ENCODE peak calls at places on chromosomes 13 and 19, in eight cellular contexts. One of them, this sample, is unnamed.

GRCh38 chr19:2123682-2124387 is 27.1 kb downstream of the IZUMO4 start:
- DNase-seq in cardiac fibroblast: peak
- DNase-seq in HTR-8/SVneo: peak
- DNase-seq in activated CD8-positive, alpha-beta memory T cell treated with anti-CD3 and anti-CD28 coated beads, Interleukin-2, amount 50 U/mL, for 4 hours: no peak
- DNase-seq in SHP77: no peak
- DNase-seq in NCI-H1105 treated with DMSO at 0.1 percent for 48 hours: no peak
- DNase-seq in stimulated activated CD4-positive, alpha-beta T cell treated with anti-CD3 and anti-CD28 coated beads, Interleukin-1b, Interleukin-23, amount 100 ng/mL, for 48 hours: no peak
- DNase-seq in immature natural killer cell: no peak
- DNase-seq in this sample: no peak

GRCh38 chr13:59458908-59459579 is 704.7 kb downstream of the DIAPH3 start:
- DNase-seq in cardiac fibroblast: peak
- DNase-seq in HTR-8/SVneo: peak
- DNase-seq in activated CD8-positive, alpha-beta memory T cell treated with anti-CD3 and anti-CD28 coated beads, Interleukin-2, amount 50 U/mL, for 4 hours: no peak
- DNase-seq in SHP77: peak
- DNase-seq in NCI-H1105 treated with DMSO at 0.1 percent for 48 hours: no peak
- DNase-seq in stimulated activated CD4-positive, alpha-beta T cell treated with anti-CD3 and anti-CD28 coated beads, Interleukin-1b, Interleukin-23, amount 100 ng/mL, for 48 hours: no peak
- DNase-seq in immature natural killer cell: no peak
- DNase-seq in this sample: no peak

GRCh38 chr19:47507924-47508553 is 6.8 kb downstream of the NAPA start:
- DNase-seq in cardiac fibroblast: no peak
- DNase-seq in HTR-8/SVneo: no peak
- DNase-seq in activated CD8-positive, alpha-beta memory T cell treated with anti-CD3 and anti-CD28 coated beads, Interleukin-2, amount 50 U/mL, for 4 hours: no peak
- DNase-seq in SHP77: no peak
- DNase-seq in NCI-H1105 treated with DMSO at 0.1 percent for 48 hours: no peak
- DNase-seq in stimulated activated CD4-positive, alpha-beta T cell treated with anti-CD3 and anti-CD28 coated beads, Interleukin-1b, Interleukin-23, amount 100 ng/mL, for 48 hours: no peak
- DNase-seq in immature natural killer cell: no peak
- DNase-seq in this sample: no peak

GRCh38 chr19:30001301-30001700 is 59.3 kb downstream of the URI1 start:
- DNase-seq in cardiac fibroblast: no peak
- DNase-seq in HTR-8/SVneo: no peak
- DNase-seq in activated CD8-positive, alpha-beta memory T cell treated with anti-CD3 and anti-CD28 coated beads, Interleukin-2, amount 50 U/mL, for 4 hours: no peak
- DNase-seq in SHP77: no peak
- DNase-seq in NCI-H1105 treated with DMSO at 0.1 percent for 48 hours: no peak
- DNase-seq in stimulated activated CD4-positive, alpha-beta T cell treated with anti-CD3 and anti-CD28 coated beads, Interleukin-1b, Interleukin-23, amount 100 ng/mL, for 48 hours: no peak
- DNase-seq in immature natural killer cell: no peak
- DNase-seq in this sample: no peak

GRCh38 chr13:104577029-104577820 is 1511.0 kb upstream of the SLC10A2 start:
- DNase-seq in cardiac fibroblast: peak
- DNase-seq in HTR-8/SVneo: no peak
- DNase-seq in activated CD8-positive, alpha-beta memory T cell treated with anti-CD3 and anti-CD28 coated beads, Interleukin-2, amount 50 U/mL, for 4 hours: no peak
- DNase-seq in SHP77: no peak
- DNase-seq in NCI-H1105 treated with DMSO at 0.1 percent for 48 hours: no peak
- DNase-seq in stimulated activated CD4-positive, alpha-beta T cell treated with anti-CD3 and anti-CD28 coated beads, Interleukin-1b, Interleukin-23, amount 100 ng/mL, for 48 hours: no peak
- DNase-seq in immature natural killer cell: no peak
- DNase-seq in this sample: no peak

GRCh38 chr13:113231306-113232207 is 22.1 kb downstream of the CUL4A start:
- DNase-seq in cardiac fibroblast: no peak
- DNase-seq in HTR-8/SVneo: no peak
- DNase-seq in activated CD8-positive, alpha-beta memory T cell treated with anti-CD3 and anti-CD28 coated beads, Interleukin-2, amount 50 U/mL, for 4 hours: no peak
- DNase-seq in SHP77: no peak
- DNase-seq in NCI-H1105 treated with DMSO at 0.1 percent for 48 hours: no peak
- DNase-seq in stimulated activated CD4-positive, alpha-beta T cell treated with anti-CD3 and anti-CD28 coated beads, Interleukin-1b, Interleukin-23, amount 100 ng/mL, for 48 hours: no peak
- DNase-seq in immature natural killer cell: no peak
- DNase-seq in this sample: no peak

GRCh38 chr13:109180905-109181425 is 551.6 kb downstream of the MYO16 start:
- DNase-seq in cardiac fibroblast: peak
- DNase-seq in HTR-8/SVneo: peak
- DNase-seq in activated CD8-positive, alpha-beta memory T cell treated with anti-CD3 and anti-CD28 coated beads, Interleukin-2, amount 50 U/mL, for 4 hours: no peak
- DNase-seq in SHP77: no peak
- DNase-seq in NCI-H1105 treated with DMSO at 0.1 percent for 48 hours: no peak
- DNase-seq in stimulated activated CD4-positive, alpha-beta T cell treated with anti-CD3 and anti-CD28 coated beads, Interleukin-1b, Interleukin-23, amount 100 ng/mL, for 48 hours: no peak
- DNase-seq in immature natural killer cell: no peak
- DNase-seq in this sample: no peak

GRCh38 chr13:40982772-40983171 is 36.3 kb downstream of the ELF1 start:
- DNase-seq in cardiac fibroblast: peak
- DNase-seq in HTR-8/SVneo: no peak
- DNase-seq in activated CD8-positive, alpha-beta memory T cell treated with anti-CD3 and anti-CD28 coated beads, Interleukin-2, amount 50 U/mL, for 4 hours: peak
- DNase-seq in SHP77: no peak
- DNase-seq in NCI-H1105 treated with DMSO at 0.1 percent for 48 hours: no peak
- DNase-seq in stimulated activated CD4-positive, alpha-beta T cell treated with anti-CD3 and anti-CD28 coated beads, Interleukin-1b, Interleukin-23, amount 100 ng/mL, for 48 hours: peak
- DNase-seq in immature natural killer cell: peak
- DNase-seq in this sample: no peak

GRCh38 chr19:7351861-7352260 is 3.1 kb downstream of the ARHGEF18 start:
- DNase-seq in cardiac fibroblast: no peak
- DNase-seq in HTR-8/SVneo: no peak
- DNase-seq in activated CD8-positive, alpha-beta memory T cell treated with anti-CD3 and anti-CD28 coated beads, Interleukin-2, amount 50 U/mL, for 4 hours: no peak
- DNase-seq in SHP77: no peak
- DNase-seq in NCI-H1105 treated with DMSO at 0.1 percent for 48 hours: no peak
- DNase-seq in stimulated activated CD4-positive, alpha-beta T cell treated with anti-CD3 and anti-CD28 coated beads, Interleukin-1b, Interleukin-23, amount 100 ng/mL, for 48 hours: no peak
- DNase-seq in immature natural killer cell: no peak
- DNase-seq in this sample: no peak

GRCh38 chr13:75481176-75482069 is 546 bp downstream of the TBC1D4 start:
- DNase-seq in cardiac fibroblast: no peak
- DNase-seq in HTR-8/SVneo: no peak
- DNase-seq in activated CD8-positive, alpha-beta memory T cell treated with anti-CD3 and anti-CD28 coated beads, Interleukin-2, amount 50 U/mL, for 4 hours: peak
- DNase-seq in SHP77: peak
- DNase-seq in NCI-H1105 treated with DMSO at 0.1 percent for 48 hours: peak
- DNase-seq in stimulated activated CD4-positive, alpha-beta T cell treated with anti-CD3 and anti-CD28 coated beads, Interleukin-1b, Interleukin-23, amount 100 ng/mL, for 48 hours: peak
- DNase-seq in immature natural killer cell: peak
- DNase-seq in this sample: no peak

GRCh38 chr19:10724573-10725071 is 6.7 kb downstream of the DNM2 start:
- DNase-seq in cardiac fibroblast: no peak
- DNase-seq in HTR-8/SVneo: no peak
- DNase-seq in activated CD8-positive, alpha-beta memory T cell treated with anti-CD3 and anti-CD28 coated beads, Interleukin-2, amount 50 U/mL, for 4 hours: no peak
- DNase-seq in SHP77: no peak
- DNase-seq in NCI-H1105 treated with DMSO at 0.1 percent for 48 hours: no peak
- DNase-seq in stimulated activated CD4-positive, alpha-beta T cell treated with anti-CD3 and anti-CD28 coated beads, Interleukin-1b, Interleukin-23, amount 100 ng/mL, for 48 hours: no peak
- DNase-seq in immature natural killer cell: no peak
- DNase-seq in this sample: no peak

GRCh38 chr19:3062165-3063105 is at the start of gene TLE5:
- DNase-seq in cardiac fibroblast: peak
- DNase-seq in HTR-8/SVneo: peak
- DNase-seq in activated CD8-positive, alpha-beta memory T cell treated with anti-CD3 and anti-CD28 coated beads, Interleukin-2, amount 50 U/mL, for 4 hours: peak
- DNase-seq in SHP77: peak
- DNase-seq in NCI-H1105 treated with DMSO at 0.1 percent for 48 hours: peak
- DNase-seq in stimulated activated CD4-positive, alpha-beta T cell treated with anti-CD3 and anti-CD28 coated beads, Interleukin-1b, Interleukin-23, amount 100 ng/mL, for 48 hours: peak
- DNase-seq in immature natural killer cell: peak
- DNase-seq in this sample: no peak

GRCh38 chr19:38078302-38078930 is 145.6 kb downstream of the DPF1 start:
- DNase-seq in cardiac fibroblast: no peak
- DNase-seq in HTR-8/SVneo: no peak
- DNase-seq in activated CD8-positive, alpha-beta memory T cell treated with anti-CD3 and anti-CD28 coated beads, Interleukin-2, amount 50 U/mL, for 4 hours: no peak
- DNase-seq in SHP77: no peak
- DNase-seq in NCI-H1105 treated with DMSO at 0.1 percent for 48 hours: no peak
- DNase-seq in stimulated activated CD4-positive, alpha-beta T cell treated with anti-CD3 and anti-CD28 coated beads, Interleukin-1b, Interleukin-23, amount 100 ng/mL, for 48 hours: no peak
- DNase-seq in immature natural killer cell: no peak
- DNase-seq in this sample: no peak

GRCh38 chr13:43433691-43434121 is 353.1 kb downstream of the ENOX1 start:
- DNase-seq in cardiac fibroblast: no peak
- DNase-seq in HTR-8/SVneo: no peak
- DNase-seq in activated CD8-positive, alpha-beta memory T cell treated with anti-CD3 and anti-CD28 coated beads, Interleukin-2, amount 50 U/mL, for 4 hours: no peak
- DNase-seq in SHP77: no peak
- DNase-seq in NCI-H1105 treated with DMSO at 0.1 percent for 48 hours: no peak
- DNase-seq in stimulated activated CD4-positive, alpha-beta T cell treated with anti-CD3 and anti-CD28 coated beads, Interleukin-1b, Interleukin-23, amount 100 ng/mL, for 48 hours: no peak
- DNase-seq in immature natural killer cell: no peak
- DNase-seq in this sample: no peak

GRCh38 chr19:7297742-7298141 is 3.5 kb upstream of the INSR start:
- DNase-seq in cardiac fibroblast: no peak
- DNase-seq in HTR-8/SVneo: no peak
- DNase-seq in activated CD8-positive, alpha-beta memory T cell treated with anti-CD3 and anti-CD28 coated beads, Interleukin-2, amount 50 U/mL, for 4 hours: no peak
- DNase-seq in SHP77: no peak
- DNase-seq in NCI-H1105 treated with DMSO at 0.1 percent for 48 hours: no peak
- DNase-seq in stimulated activated CD4-positive, alpha-beta T cell treated with anti-CD3 and anti-CD28 coated beads, Interleukin-1b, Interleukin-23, amount 100 ng/mL, for 48 hours: no peak
- DNase-seq in immature natural killer cell: no peak
- DNase-seq in this sample: no peak

GRCh38 chr13:71867101-71867814 is at the start of gene DACH1:
- DNase-seq in cardiac fibroblast: peak
- DNase-seq in HTR-8/SVneo: peak
- DNase-seq in activated CD8-positive, alpha-beta memory T cell treated with anti-CD3 and anti-CD28 coated beads, Interleukin-2, amount 50 U/mL, for 4 hours: no peak
- DNase-seq in SHP77: peak
- DNase-seq in NCI-H1105 treated with DMSO at 0.1 percent for 48 hours: peak
- DNase-seq in stimulated activated CD4-positive, alpha-beta T cell treated with anti-CD3 and anti-CD28 coated beads, Interleukin-1b, Interleukin-23, amount 100 ng/mL, for 48 hours: no peak
- DNase-seq in immature natural killer cell: peak
- DNase-seq in this sample: no peak

GRCh38 chr13:21885714-21886224 is 214.9 kb downstream of the FGF9 start:
- DNase-seq in cardiac fibroblast: no peak
- DNase-seq in HTR-8/SVneo: no peak
- DNase-seq in activated CD8-positive, alpha-beta memory T cell treated with anti-CD3 and anti-CD28 coated beads, Interleukin-2, amount 50 U/mL, for 4 hours: no peak
- DNase-seq in SHP77: no peak
- DNase-seq in NCI-H1105 treated with DMSO at 0.1 percent for 48 hours: no peak
- DNase-seq in stimulated activated CD4-positive, alpha-beta T cell treated with anti-CD3 and anti-CD28 coated beads, Interleukin-1b, Interleukin-23, amount 100 ng/mL, for 48 hours: no peak
- DNase-seq in immature natural killer cell: no peak
- DNase-seq in this sample: no peak

GRCh38 chr19:12639901-12640613 is 26.5 kb downstream of the MAN2B1 start:
- DNase-seq in cardiac fibroblast: peak
- DNase-seq in HTR-8/SVneo: peak
- DNase-seq in activated CD8-positive, alpha-beta memory T cell treated with anti-CD3 and anti-CD28 coated beads, Interleukin-2, amount 50 U/mL, for 4 hours: peak
- DNase-seq in SHP77: peak
- DNase-seq in NCI-H1105 treated with DMSO at 0.1 percent for 48 hours: peak
- DNase-seq in stimulated activated CD4-positive, alpha-beta T cell treated with anti-CD3 and anti-CD28 coated beads, Interleukin-1b, Interleukin-23, amount 100 ng/mL, for 48 hours: peak
- DNase-seq in immature natural killer cell: peak
- DNase-seq in this sample: peak

GRCh38 chr19:31286491-31286890 is 62.7 kb downstream of the TSHZ3 start:
- DNase-seq in cardiac fibroblast: no peak
- DNase-seq in HTR-8/SVneo: no peak
- DNase-seq in activated CD8-positive, alpha-beta memory T cell treated with anti-CD3 and anti-CD28 coated beads, Interleukin-2, amount 50 U/mL, for 4 hours: no peak
- DNase-seq in SHP77: no peak
- DNase-seq in NCI-H1105 treated with DMSO at 0.1 percent for 48 hours: no peak
- DNase-seq in stimulated activated CD4-positive, alpha-beta T cell treated with anti-CD3 and anti-CD28 coated beads, Interleukin-1b, Interleukin-23, amount 100 ng/mL, for 48 hours: no peak
- DNase-seq in immature natural killer cell: no peak
- DNase-seq in this sample: no peak

GRCh38 chr19:45515081-45515624 is 7.9 kb downstream of the VASP start:
- DNase-seq in cardiac fibroblast: no peak
- DNase-seq in HTR-8/SVneo: no peak
- DNase-seq in activated CD8-positive, alpha-beta memory T cell treated with anti-CD3 and anti-CD28 coated beads, Interleukin-2, amount 50 U/mL, for 4 hours: no peak
- DNase-seq in SHP77: no peak
- DNase-seq in NCI-H1105 treated with DMSO at 0.1 percent for 48 hours: no peak
- DNase-seq in stimulated activated CD4-positive, alpha-beta T cell treated with anti-CD3 and anti-CD28 coated beads, Interleukin-1b, Interleukin-23, amount 100 ng/mL, for 48 hours: no peak
- DNase-seq in immature natural killer cell: no peak
- DNase-seq in this sample: no peak

GRCh38 chr13:80654638-80655249 is 313.8 kb upstream of the SPRY2 start:
- DNase-seq in cardiac fibroblast: no peak
- DNase-seq in HTR-8/SVneo: no peak
- DNase-seq in activated CD8-positive, alpha-beta memory T cell treated with anti-CD3 and anti-CD28 coated beads, Interleukin-2, amount 50 U/mL, for 4 hours: no peak
- DNase-seq in SHP77: no peak
- DNase-seq in NCI-H1105 treated with DMSO at 0.1 percent for 48 hours: no peak
- DNase-seq in stimulated activated CD4-positive, alpha-beta T cell treated with anti-CD3 and anti-CD28 coated beads, Interleukin-1b, Interleukin-23, amount 100 ng/mL, for 48 hours: no peak
- DNase-seq in immature natural killer cell: no peak
- DNase-seq in this sample: no peak

GRCh38 chr13:36788276-36788675 is 30.7 kb upstream of the RFXAP start:
- DNase-seq in cardiac fibroblast: no peak
- DNase-seq in HTR-8/SVneo: peak
- DNase-seq in activated CD8-positive, alpha-beta memory T cell treated with anti-CD3 and anti-CD28 coated beads, Interleukin-2, amount 50 U/mL, for 4 hours: no peak
- DNase-seq in SHP77: no peak
- DNase-seq in NCI-H1105 treated with DMSO at 0.1 percent for 48 hours: no peak
- DNase-seq in stimulated activated CD4-positive, alpha-beta T cell treated with anti-CD3 and anti-CD28 coated beads, Interleukin-1b, Interleukin-23, amount 100 ng/mL, for 48 hours: no peak
- DNase-seq in immature natural killer cell: no peak
- DNase-seq in this sample: no peak

GRCh38 chr13:42379241-42379640 is 107.3 kb downstream of the AKAP11 start:
- DNase-seq in cardiac fibroblast: no peak
- DNase-seq in HTR-8/SVneo: no peak
- DNase-seq in activated CD8-positive, alpha-beta memory T cell treated with anti-CD3 and anti-CD28 coated beads, Interleukin-2, amount 50 U/mL, for 4 hours: no peak
- DNase-seq in SHP77: no peak
- DNase-seq in NCI-H1105 treated with DMSO at 0.1 percent for 48 hours: no peak
- DNase-seq in stimulated activated CD4-positive, alpha-beta T cell treated with anti-CD3 and anti-CD28 coated beads, Interleukin-1b, Interleukin-23, amount 100 ng/mL, for 48 hours: no peak
- DNase-seq in immature natural killer cell: no peak
- DNase-seq in this sample: no peak

GRCh38 chr13:85565652-85566051 is 233.6 kb downstream of the SLITRK6 start:
- DNase-seq in cardiac fibroblast: no peak
- DNase-seq in HTR-8/SVneo: no peak
- DNase-seq in activated CD8-positive, alpha-beta memory T cell treated with anti-CD3 and anti-CD28 coated beads, Interleukin-2, amount 50 U/mL, for 4 hours: no peak
- DNase-seq in SHP77: no peak
- DNase-seq in NCI-H1105 treated with DMSO at 0.1 percent for 48 hours: no peak
- DNase-seq in stimulated activated CD4-positive, alpha-beta T cell treated with anti-CD3 and anti-CD28 coated beads, Interleukin-1b, Interleukin-23, amount 100 ng/mL, for 48 hours: no peak
- DNase-seq in immature natural killer cell: no peak
- DNase-seq in this sample: no peak

This sample was measured in tibial nerve.